ENCODE peak calls at places on chromosome 2, in five cellular contexts. G is NCI-H2081, K is ELF-1, N is DMS153, H is GM10248. Q is an unnamed sample.

GRCh38 chr2:5589183-5589582 is 103.0 kb upstream of the SOX11 start:
- DNase-seq in G (no peak), K (peak), N (no peak), H (no peak), Q (no peak)

GRCh38 chr2:149715005-149715592 is 127.5 kb upstream of the MMADHC start:
- DNase-seq in G (peak), K (peak), N (no peak), H (no peak), Q (no peak)

GRCh38 chr2:122329266-122329665 is 573.8 kb downstream of the TSN start:
- DNase-seq in G (no peak), K (no peak), N (no peak), H (no peak), Q (no peak)

GRCh38 chr2:217918220-217919024 is 84.4 kb downstream of the TNS1 start:
- DNase-seq in G (no peak), K (peak), N (no peak), H (no peak), Q (no peak)

GRCh38 chr2:120508581-120509041 is 162.7 kb downstream of the INHBB start:
- DNase-seq in G (no peak), K (no peak), N (no peak), H (no peak), Q (no peak)

GRCh38 chr2:127661949-127662510 is 13.3 kb downstream of the LIMS2 start:
- DNase-seq in G (no peak), K (no peak), N (no peak), H (no peak), Q (no peak)

GRCh38 chr2:75342504-75343175 is 143.3 kb upstream of the TACR1 start:
- DNase-seq in G (no peak), K (no peak), N (no peak), H (no peak), Q (peak)

GRCh38 chr2:207173651-207174050 is 7.9 kb upstream of the KLF7 start:
- DNase-seq in G (no peak), K (no peak), N (no peak), H (no peak), Q (no peak)

GRCh38 chr2:12270876-12271588 is 445.7 kb upstream of the TRIB2 start:
- DNase-seq in G (no peak), K (no peak), N (no peak), H (no peak), Q (no peak)

Q was measured in GM13976.